ENCODE peak calls at places on chromosomes 3 and 15, in ten cellular contexts. W is Panc1; J is tibial nerve; D is stomach; E is transverse colon; U is lower lobe of right lung; T is WERI-Rb-1; S is naive thymus-derived CD4-positive, alpha-beta T cell; K is AG04450; Y is GM12878. G is an unnamed sample. For H3K9me3, the result is how much of the 10 kb centered on the place peaks cover.

GRCh38 chr3:108472011-108472591 is 38.3 kb downstream of the MYH15 start:
- DNase-seq in W (peak), S (no peak), Y (no peak), E (no peak), T (peak), U (no peak), K (peak), J (no peak), D (no peak), G (no peak)

GRCh38 chr15:43511012-43511885 is 6.2 kb upstream of the MAP1A start:
- DNase-seq in E (no peak), T (peak), K (no peak), D (no peak), W (no peak), Y (no peak), S (no peak), U (no peak), J (no peak), G (peak)

GRCh38 chr3:190064112-190064511 is 56.6 kb downstream of the P3H2 start:
- DNase-seq in K (peak), J (no peak), Y (no peak), E (peak), T (no peak), W (no peak), U (no peak), S (no peak), D (peak), G (no peak)

GRCh38 chr3:12966847-12967750 is 106.1 kb downstream of the IQSEC1 start:
- DNase-seq in S (no peak), U (peak), E (peak), W (no peak), Y (no peak), K (no peak), D (no peak), T (no peak), J (no peak), G (no peak)

GRCh38 chr3:158167737-158168469 is 58.0 kb downstream of the RSRC1 start:
- DNase-seq in J (no peak), U (no peak), E (no peak), S (no peak), D (no peak), W (peak), K (peak), T (no peak), Y (no peak), G (no peak)

GRCh38 chr3:156135921-156136655 is 15.7 kb downstream of the KCNAB1 start:
- DNase-seq in J (no peak), S (no peak), U (no peak), D (no peak), K (no peak), T (no peak), W (no peak), E (no peak), Y (no peak), G (no peak)

GRCh38 chr3:21599890-21600289 is 151.1 kb downstream of the ZNF385D start:
- DNase-seq in E (no peak), J (no peak), Y (no peak), S (no peak), T (no peak), U (no peak), D (no peak), W (no peak), K (no peak), G (no peak)

GRCh38 chr3:158709666-158710083 is 22.6 kb downstream of the RARRES1 start:
- DNase-seq in E (no peak), Y (no peak), J (no peak), T (no peak), K (peak), W (no peak), D (no peak), S (no peak), U (no peak), G (no peak)

GRCh38 chr3:30752961-30753360 is 141.5 kb downstream of the GADL1 start:
- DNase-seq in U (no peak), W (no peak), T (no peak), J (no peak), E (peak), S (no peak), K (peak), D (peak), Y (no peak), G (no peak)

GRCh38 chr3:167940241-167940640 is 155.5 kb downstream of the GOLIM4 start:
- DNase-seq in J (no peak), W (no peak), S (no peak), E (no peak), Y (no peak), T (no peak), K (no peak), U (no peak), D (no peak), G (no peak)

GRCh38 chr3:101879623-101880284 is 30.4 kb downstream of the NFKBIZ start:
- DNase-seq in E (no peak), K (no peak), S (no peak), U (no peak), T (no peak), J (no peak), Y (no peak), D (no peak), W (no peak), G (no peak)

GRCh38 chr3:15932348-15933300 is 134.8 kb upstream of the ANKRD28 start:
- DNase-seq in W (no peak), J (no peak), S (no peak), U (no peak), D (no peak), K (no peak), Y (no peak), E (no peak), T (no peak), G (no peak)

GRCh38 chr15:31019986-31020385 is 28.6 kb upstream of the MTMR10 start:
- DNase-seq in Y (no peak), E (no peak), W (no peak), T (no peak), D (no peak), K (no peak), S (no peak), U (no peak), J (no peak), G (no peak)

GRCh38 chr3:110479676-110480075 is 591.9 kb upstream of the NECTIN3 start:
- DNase-seq in E (no peak), D (no peak), T (peak), U (no peak), S (no peak), K (no peak), Y (no peak), W (no peak), J (no peak), G (no peak)

GRCh38 chr15:73956276-73957086 is 30.2 kb downstream of the LOXL1 start:
- DNase-seq in K (peak), S (no peak), D (peak), W (peak), T (no peak), E (no peak), U (no peak), J (no peak), Y (no peak), G (peak)

GRCh38 chr3:69236808-69237707 is 114.7 kb upstream of the LMOD3 start:
- DNase-seq in J (no peak), D (no peak), E (peak), S (no peak), Y (no peak), K (no peak), U (no peak), T (no peak), W (no peak), G (peak)

GRCh38 chr3:114338651-114339357 is 45.0 kb downstream of the TIGIT start:
- DNase-seq in Y (no peak), T (no peak), S (no peak), J (no peak), K (no peak), D (no peak), E (no peak), U (no peak), W (no peak), G (no peak)

GRCh38 chr3:134796313-134797079 is 1.4 kb downstream of the EPHB1 start:
- DNase-seq in T (peak), S (no peak), E (no peak), D (no peak), W (no peak), U (no peak), J (no peak), K (no peak), Y (no peak), G (peak)

GRCh38 chr15:71761649-71762048 is 48.7 kb upstream of the NR2E3 start:
- DNase-seq in J (no peak), U (no peak), S (no peak), T (no peak), W (no peak), D (peak), Y (no peak), E (peak), K (peak), G (peak)

GRCh38 chr3:149174901-149175300 is 45.5 kb downstream of the HPS3 start:
- DNase-seq in K (no peak), T (no peak), J (no peak), E (no peak), Y (peak), D (no peak), U (no peak), S (no peak), W (no peak), G (no peak)

GRCh38 chr3:15860014-15860934 is 62.5 kb upstream of the ANKRD28 start:
- DNase-seq in K (peak), Y (no peak), T (peak), W (no peak), J (no peak), S (no peak), D (peak), E (peak), U (peak), G (peak)

GRCh38 chr15:65416845-65417416 is 5.8 kb downstream of the IGDCC4 start:
- DNase-seq in U (no peak), T (peak), Y (no peak), E (no peak), D (no peak), W (no peak), K (no peak), S (no peak), J (no peak), G (peak)

GRCh38 chr15:72205273-72205672 is 7.7 kb upstream of the GRAMD2A start:
- DNase-seq in Y (no peak), E (no peak), W (no peak), S (no peak), D (no peak), J (no peak), U (no peak), T (no peak), K (no peak), G (no peak)

GRCh38 chr3:26498192-26498591 is 124.4 kb upstream of the LRRC3B start:
- DNase-seq in E (no peak), S (no peak), D (no peak), T (no peak), W (no peak), U (no peak), J (no peak), K (no peak), Y (no peak), G (no peak)

GRCh38 chr3:148794357-148794756 is 33.3 kb upstream of the CPB1 start:
- DNase-seq in J (no peak), K (no peak), T (no peak), U (no peak), Y (no peak), S (no peak), E (no peak), W (no peak), D (no peak), G (no peak)

GRCh38 chr3:41321642-41321980 is 122.3 kb downstream of the CTNNB1 start:
- DNase-seq in K (no peak), J (no peak), E (no peak), D (no peak), S (no peak), Y (no peak), W (no peak), U (no peak), T (no peak), G (no peak)

GRCh38 chr3:197811343-197811742 is 20.3 kb downstream of the LRCH3 start:
- DNase-seq in T (no peak), K (no peak), Y (no peak), J (peak), D (no peak), E (no peak), W (no peak), S (no peak), U (peak), G (peak)

GRCh38 chr3:58627580-58627894 is 39.0 kb downstream of the FAM3D start:
- DNase-seq in J (no peak), S (no peak), W (no peak), K (no peak), E (no peak), Y (no peak), U (no peak), D (peak), T (no peak), G (peak)

GRCh38 chr3:56314842-56315241 is 153.4 kb downstream of the ERC2 start:
- DNase-seq in E (no peak), Y (no peak), U (no peak), J (no peak), K (no peak), D (no peak), T (no peak), S (no peak), W (no peak), G (peak)

GRCh38 chr3:188776447-188776846 is 395.3 kb upstream of the TPRG1 start:
- DNase-seq in W (no peak), U (no peak), J (no peak), K (no peak), D (no peak), Y (no peak), E (no peak), T (no peak), S (no peak), G (no peak)

GRCh38 chr15:68930268-68931022 is at the start of gene SPESP1:
- DNase-seq in W (no peak), Y (no peak), U (peak), D (peak), S (peak), T (no peak), E (peak), J (peak), K (peak), G (peak)

GRCh38 chr15:51227967-51228783 is 110.2 kb downstream of the CYP19A1 start:
- DNase-seq in W (no peak), Y (peak), D (no peak), T (no peak), U (no peak), E (no peak), J (no peak), S (no peak), K (peak), G (no peak)

GRCh38 chr15:58212909-58213526 is 74.8 kb downstream of the AQP9 start:
- DNase-seq in J (no peak), D (no peak), K (no peak), S (no peak), E (no peak), T (peak), U (no peak), Y (no peak), W (no peak), G (no peak)

GRCh38 chr15:81294501-81294850 is 29.5 kb downstream of the STARD5 start:
- DNase-seq in U (no peak), E (peak), K (no peak), Y (no peak), D (no peak), S (no peak), W (no peak), T (no peak), J (no peak), G (no peak)

GRCh38 chr3:110414851-110415250 is 656.8 kb upstream of the NECTIN3 start:
- DNase-seq in T (no peak), D (no peak), E (no peak), S (no peak), Y (no peak), W (no peak), K (peak), J (no peak), U (no peak), G (no peak)

GRCh38 chr15:84981711-84982300 is at the start of gene PDE8A:
- DNase-seq in Y (no peak), K (no peak), U (peak), W (no peak), D (peak), E (peak), S (peak), T (peak), J (no peak), G (peak)

GRCh38 chr3:140529558-140529957 is 148.3 kb upstream of the TRIM42 start:
- DNase-seq in T (no peak), E (no peak), Y (no peak), J (no peak), D (no peak), W (no peak), U (no peak), S (no peak), K (no peak), G (no peak)
- H3K27ac ChIP-seq in T (no peak), E (no peak), Y (no peak), J (no peak), D (no peak), W (no peak), U (no peak), S (no peak), K (no peak), G (no peak)

GRCh38 chr15:20355256-20355868 is 186.2 kb downstream of the GOLGA6L6 start:
- DNase-seq in J (no peak), T (no peak), U (no peak), W (no peak), D (no peak), K (no peak), Y (no peak), S (no peak), E (no peak), G (no peak)

GRCh38 chr15:20352241-20353200 is 189.1 kb downstream of the GOLGA6L6 start:
- DNase-seq in E (no peak), D (no peak), Y (no peak), U (peak), J (no peak), W (no peak), K (no peak), S (no peak), T (no peak), G (peak)

GRCh38 chr15:20356444-20357138 is 185.0 kb downstream of the GOLGA6L6 start:
- DNase-seq in Y (no peak), U (peak), E (peak), W (peak), K (no peak), J (no peak), D (peak), S (peak), T (peak), G (peak)

GRCh38 chr15:20351448-20351961 is 190.1 kb downstream of the GOLGA6L6 start:
- DNase-seq in D (peak), K (no peak), Y (no peak), E (no peak), T (no peak), U (peak), J (no peak), W (no peak), S (no peak), G (peak)

DNA sequence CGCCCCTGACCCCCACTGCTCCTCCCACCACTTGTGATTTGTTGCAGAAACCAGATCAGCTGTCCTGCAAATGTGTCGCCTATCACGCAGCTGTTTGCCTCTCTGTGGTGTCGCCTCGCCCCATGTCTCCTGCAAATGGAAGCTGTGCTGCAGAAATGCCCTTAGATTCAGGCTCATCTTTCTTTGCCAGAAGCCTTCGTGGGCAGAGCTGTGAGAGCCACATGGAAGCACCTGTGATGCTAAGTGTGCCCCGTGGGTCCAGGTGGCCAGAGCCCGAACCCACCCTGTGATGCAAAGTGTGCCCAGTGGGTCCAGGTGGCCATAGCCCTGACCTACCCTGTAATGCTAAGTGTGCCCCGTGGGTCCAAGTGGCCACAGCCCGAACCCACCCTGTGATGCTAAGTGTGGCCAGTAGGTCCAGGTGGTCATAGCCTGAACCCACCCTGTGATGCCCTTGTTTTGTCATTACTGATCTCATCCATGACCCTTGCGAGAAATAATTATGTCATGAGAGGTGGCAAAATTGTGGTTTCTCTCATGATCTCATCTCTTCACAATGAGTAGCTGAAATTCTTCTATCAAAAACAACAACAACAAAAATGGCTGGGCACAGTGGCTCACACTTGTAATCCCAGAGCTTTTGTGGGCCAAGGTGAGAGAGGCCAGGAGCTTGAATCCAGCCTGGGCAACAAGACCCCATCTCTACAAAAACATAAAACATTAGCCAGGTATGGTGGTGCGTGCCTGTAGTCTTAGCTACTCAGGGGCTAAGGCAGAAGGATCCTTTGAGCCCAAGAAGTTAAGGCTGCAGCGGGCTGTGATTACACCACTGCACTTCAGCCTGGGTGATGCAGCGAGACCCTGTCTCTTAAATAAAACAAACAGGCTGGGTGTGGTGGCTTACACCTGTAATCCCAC is 187.4 kb downstream of the GOLGA6L6 start:
- DNase-seq in S (no peak), Y (no peak), W (no peak), J (no peak), E (no peak), K (no peak), U (peak), T (no peak), D (peak), G (no peak)
- H3K9me3 ChIP-seq in S (under half), Y (under half), W (under half), J (under half), E (under half), K (half or more), U (under half), T (under half), D (under half), G (under half)

GRCh38 chr3:142595951-142596725 is at the start of gene PLS1:
- DNase-seq in S (peak), U (peak), E (peak), J (peak), W (peak), Y (peak), T (peak), D (peak), K (peak), G (peak)

GRCh38 chr3:142596726-142597088 is 514 bp downstream of the PLS1 start:
- DNase-seq in W (no peak), D (no peak), S (no peak), Y (no peak), J (no peak), T (no peak), E (no peak), K (no peak), U (no peak), G (no peak)

GRCh38 chr3:142595581-142595950 is 627 bp upstream of the PLS1 start:
- DNase-seq in K (peak), U (no peak), S (no peak), T (no peak), J (no peak), W (no peak), E (no peak), D (no peak), Y (no peak), G (no peak)

GRCh38 chr3:142595141-142595540 is 1.1 kb upstream of the PLS1 start:
- DNase-seq in W (no peak), U (no peak), J (no peak), D (no peak), Y (no peak), E (no peak), S (no peak), K (no peak), T (no peak), G (no peak)

DNA sequence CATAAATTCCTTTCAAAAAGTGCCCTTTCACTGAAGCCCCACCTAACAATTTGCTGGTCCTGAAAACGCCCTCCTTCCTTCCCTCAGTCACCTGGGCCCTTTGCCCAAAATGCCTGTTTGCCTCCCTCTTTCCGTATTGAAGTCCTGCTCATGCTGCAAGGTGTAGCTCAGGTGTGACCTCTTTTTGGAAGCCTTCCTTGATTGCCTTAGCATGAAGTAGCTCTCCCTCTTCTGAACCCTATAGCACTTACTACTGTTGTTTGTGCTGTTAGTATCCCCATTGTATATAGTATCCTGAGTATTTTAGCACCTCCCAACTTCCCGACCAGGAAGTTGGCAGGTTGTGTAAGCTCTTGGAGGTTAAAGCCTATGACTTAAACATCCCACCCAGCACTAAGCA is 1.7 kb downstream of the PLS1 start:
- DNase-seq in Y (no peak), E (peak), S (no peak), U (no peak), J (no peak), K (no peak), D (no peak), T (no peak), W (no peak), G (no peak)
- H3K27ac ChIP-seq in Y (no peak), E (peak), S (no peak), U (no peak), J (no peak), K (no peak), D (no peak), T (no peak), W (peak), G (no peak)

DNA sequence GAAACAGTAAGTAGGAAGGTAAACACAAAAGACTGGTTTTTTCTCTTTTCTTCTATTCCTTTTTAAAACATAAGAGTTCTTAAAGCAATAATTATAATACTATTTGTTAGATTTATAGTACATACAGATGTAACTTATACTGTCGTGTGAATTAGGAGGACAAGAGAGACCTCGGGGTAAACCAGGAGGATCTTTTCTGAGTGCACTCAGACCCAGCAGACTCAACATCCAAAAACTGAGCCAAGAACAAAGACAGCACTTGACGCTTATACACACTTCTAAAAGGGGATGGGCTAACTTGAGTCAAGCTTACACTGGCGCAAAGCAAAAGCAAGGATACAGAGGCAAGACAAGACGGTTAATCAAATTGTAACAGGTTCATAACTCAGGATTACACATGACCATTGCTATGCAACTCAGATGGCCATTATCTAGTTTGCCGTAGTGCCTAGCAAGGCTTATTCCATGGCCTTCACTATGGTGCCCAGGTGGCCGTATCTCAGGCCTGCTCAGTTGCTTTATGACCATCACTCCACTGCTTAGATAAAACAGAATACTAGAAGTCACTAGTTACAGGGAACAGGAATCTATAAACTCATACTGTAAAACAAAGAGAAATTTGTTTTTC is 18.6 kb downstream of the MTHFS start:
- DNase-seq in K (no peak), E (no peak), W (no peak), D (no peak), S (no peak), U (no peak), Y (no peak), T (no peak), J (no peak), G (no peak)
- H3K9me3 ChIP-seq in K (under half), E (under half), W (under half), D (half or more), S (under half), U (under half), Y (under half), T (under half), J (half or more), G (under half)